ENCODE peak calls at places on chromosomes 5 and 9, in six cellular contexts. One of them, this sample, is unnamed.

GRCh38 chr5:109868737-109869136 is 179.0 kb downstream of the MAN2A1 start:
- DNase-seq in germinal center: no peak
- DNase-seq in cardiac muscle cell: peak
- DNase-seq in DMS 273 treated with DMSO at 0.1 percent for 48 hours: no peak
- DNase-seq in left cardiac atrium: no peak
- DNase-seq in fibroblast of villous mesenchyme: no peak
- DNase-seq in this sample: no peak

GRCh38 chr5:122906768-122907167 is 61.4 kb downstream of the SNX24 start:
- DNase-seq in germinal center: no peak
- DNase-seq in cardiac muscle cell: peak
- DNase-seq in DMS 273 treated with DMSO at 0.1 percent for 48 hours: no peak
- DNase-seq in left cardiac atrium: peak
- DNase-seq in fibroblast of villous mesenchyme: peak
- DNase-seq in this sample: no peak

GRCh38 chr9:92658176-92658575 is 11.8 kb downstream of the IPPK start:
- DNase-seq in germinal center: no peak
- DNase-seq in cardiac muscle cell: no peak
- DNase-seq in DMS 273 treated with DMSO at 0.1 percent for 48 hours: no peak
- DNase-seq in left cardiac atrium: no peak
- DNase-seq in fibroblast of villous mesenchyme: no peak
- DNase-seq in this sample: no peak

GRCh38 chr5:138841531-138841930 is 33.6 kb downstream of the LRRTM2 start:
- DNase-seq in germinal center: no peak
- DNase-seq in cardiac muscle cell: no peak
- DNase-seq in DMS 273 treated with DMSO at 0.1 percent for 48 hours: no peak
- DNase-seq in left cardiac atrium: no peak
- DNase-seq in fibroblast of villous mesenchyme: peak
- DNase-seq in this sample: no peak

GRCh38 chr9:2414465-2414864 is 207.1 kb upstream of the VLDLR start:
- DNase-seq in germinal center: no peak
- DNase-seq in cardiac muscle cell: no peak
- DNase-seq in DMS 273 treated with DMSO at 0.1 percent for 48 hours: no peak
- DNase-seq in left cardiac atrium: no peak
- DNase-seq in fibroblast of villous mesenchyme: no peak
- DNase-seq in this sample: no peak

GRCh38 chr9:82466616-82467251 is 478.2 kb downstream of the SPATA31D1 start:
- DNase-seq in germinal center: no peak
- DNase-seq in cardiac muscle cell: peak
- DNase-seq in DMS 273 treated with DMSO at 0.1 percent for 48 hours: no peak
- DNase-seq in left cardiac atrium: peak
- DNase-seq in fibroblast of villous mesenchyme: no peak
- DNase-seq in this sample: no peak

GRCh38 chr5:72106922-72107873 is at the start of gene MAP1B:
- DNase-seq in germinal center: peak
- DNase-seq in cardiac muscle cell: peak
- DNase-seq in DMS 273 treated with DMSO at 0.1 percent for 48 hours: peak
- DNase-seq in left cardiac atrium: peak
- DNase-seq in fibroblast of villous mesenchyme: peak
- DNase-seq in this sample: no peak

GRCh38 chr5:175842947-175843793 is 28.2 kb upstream of the CPLX2 start:
- DNase-seq in germinal center: no peak
- DNase-seq in cardiac muscle cell: peak
- DNase-seq in DMS 273 treated with DMSO at 0.1 percent for 48 hours: no peak
- DNase-seq in left cardiac atrium: no peak
- DNase-seq in fibroblast of villous mesenchyme: peak
- DNase-seq in this sample: no peak

GRCh38 chr5:179803651-179804598 is 2.7 kb downstream of the MGAT4B start:
- DNase-seq in germinal center: no peak
- DNase-seq in cardiac muscle cell: no peak
- DNase-seq in DMS 273 treated with DMSO at 0.1 percent for 48 hours: peak
- DNase-seq in left cardiac atrium: peak
- DNase-seq in fibroblast of villous mesenchyme: no peak
- DNase-seq in this sample: no peak

GRCh38 chr5:84729326-84729725 is 344.6 kb upstream of the EDIL3 start:
- DNase-seq in germinal center: no peak
- DNase-seq in cardiac muscle cell: peak
- DNase-seq in DMS 273 treated with DMSO at 0.1 percent for 48 hours: no peak
- DNase-seq in left cardiac atrium: no peak
- DNase-seq in fibroblast of villous mesenchyme: no peak
- DNase-seq in this sample: no peak

GRCh38 chr9:130041648-130042405 is 1.2 kb downstream of the FNBP1 start:
- DNase-seq in germinal center: no peak
- DNase-seq in cardiac muscle cell: peak
- DNase-seq in DMS 273 treated with DMSO at 0.1 percent for 48 hours: no peak
- DNase-seq in left cardiac atrium: peak
- DNase-seq in fibroblast of villous mesenchyme: peak
- DNase-seq in this sample: no peak

GRCh38 chr5:123807177-123807900 is 295.4 kb downstream of the CSNK1G3 start:
- DNase-seq in germinal center: no peak
- DNase-seq in cardiac muscle cell: no peak
- DNase-seq in DMS 273 treated with DMSO at 0.1 percent for 48 hours: no peak
- DNase-seq in left cardiac atrium: no peak
- DNase-seq in fibroblast of villous mesenchyme: no peak
- DNase-seq in this sample: no peak

This sample was measured in GM19239.